ENCODE peak calls at places on chromosomes 3 and 15, in four cellular contexts. B is hepatocyte, S is heart left ventricle, P is ovary. Y is an unnamed sample.

GRCh38 chr15:89419370-89419984 is 76.9 kb downstream of the RHCG start:
- DNase-seq in B (peak), S (no peak), P (peak), Y (no peak)

GRCh38 chr15:84859143-84859542 is 25.3 kb upstream of the SLC28A1 start:
- DNase-seq in B (no peak), P (no peak), S (peak), Y (no peak)

GRCh38 chr15:34327906-34328305 is 9.7 kb downstream of the SLC12A6 start:
- DNase-seq in B (no peak), P (no peak), S (no peak), Y (no peak)

GRCh38 chr3:38146504-38146903 is 8.0 kb downstream of the MYD88 start:
- DNase-seq in S (no peak), B (no peak), P (no peak), Y (no peak)

GRCh38 chr3:47910777-47911440 is 105.3 kb downstream of the MAP4 start:
- DNase-seq in B (peak), P (no peak), S (no peak), Y (no peak)

GRCh38 chr3:152399374-152399773 is 130.6 kb downstream of the MBNL1 start:
- DNase-seq in B (no peak), P (no peak), S (no peak), Y (no peak)

GRCh38 chr3:110814170-110815007 is 257.2 kb upstream of the NECTIN3 start:
- DNase-seq in S (no peak), P (no peak), B (peak), Y (no peak)

GRCh38 chr3:138862531-138862923 is 27.8 kb upstream of the PIK3CB start:
- DNase-seq in B (peak), P (no peak), S (no peak), Y (no peak)

GRCh38 chr3:63559884-63560283 is 92.6 kb upstream of the SNTN start:
- DNase-seq in B (no peak), P (no peak), S (no peak), Y (no peak)

DNA sequence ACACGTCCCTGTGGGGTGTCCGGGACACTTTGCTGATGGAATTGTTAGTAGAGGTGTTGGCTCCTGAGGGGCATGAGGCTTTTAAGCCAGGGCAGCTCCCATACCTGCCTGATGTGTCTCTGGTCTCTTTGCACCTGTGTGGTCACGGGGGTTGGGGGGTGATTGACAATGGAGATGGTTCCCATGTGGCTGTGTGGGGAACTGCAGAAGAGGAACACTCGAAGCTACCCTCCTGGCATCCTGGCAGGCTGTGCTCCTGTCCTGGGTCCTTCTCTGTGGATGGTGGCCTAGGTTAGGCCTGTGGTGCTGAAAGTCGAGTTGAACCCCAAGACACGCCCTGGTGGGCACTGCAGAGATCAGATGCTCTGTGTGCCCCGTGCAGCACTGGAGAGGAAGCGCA is 73.4 kb downstream of the HMCES start:
- DNase-seq in B (no peak), S (no peak), P (no peak), Y (no peak)
- TF ChIP-seq CTCF in B (no peak), S (no peak), P (no peak), Y (no peak)

GRCh38 chr15:71118345-71118744 is 3.1 kb downstream of the THSD4 start:
- DNase-seq in S (no peak), P (no peak), B (no peak), Y (no peak)

GRCh38 chr15:71120428-71120944 is 5.2 kb downstream of the THSD4 start:
- DNase-seq in P (no peak), S (no peak), B (no peak), Y (no peak)

GRCh38 chr15:71116942-71117341 is 1.7 kb downstream of the THSD4 start:
- DNase-seq in B (no peak), P (no peak), S (no peak), Y (no peak)

GRCh38 chr15:71117906-71118305 is 2.6 kb downstream of the THSD4 start:
- DNase-seq in B (no peak), P (no peak), S (no peak), Y (no peak)

DNA sequence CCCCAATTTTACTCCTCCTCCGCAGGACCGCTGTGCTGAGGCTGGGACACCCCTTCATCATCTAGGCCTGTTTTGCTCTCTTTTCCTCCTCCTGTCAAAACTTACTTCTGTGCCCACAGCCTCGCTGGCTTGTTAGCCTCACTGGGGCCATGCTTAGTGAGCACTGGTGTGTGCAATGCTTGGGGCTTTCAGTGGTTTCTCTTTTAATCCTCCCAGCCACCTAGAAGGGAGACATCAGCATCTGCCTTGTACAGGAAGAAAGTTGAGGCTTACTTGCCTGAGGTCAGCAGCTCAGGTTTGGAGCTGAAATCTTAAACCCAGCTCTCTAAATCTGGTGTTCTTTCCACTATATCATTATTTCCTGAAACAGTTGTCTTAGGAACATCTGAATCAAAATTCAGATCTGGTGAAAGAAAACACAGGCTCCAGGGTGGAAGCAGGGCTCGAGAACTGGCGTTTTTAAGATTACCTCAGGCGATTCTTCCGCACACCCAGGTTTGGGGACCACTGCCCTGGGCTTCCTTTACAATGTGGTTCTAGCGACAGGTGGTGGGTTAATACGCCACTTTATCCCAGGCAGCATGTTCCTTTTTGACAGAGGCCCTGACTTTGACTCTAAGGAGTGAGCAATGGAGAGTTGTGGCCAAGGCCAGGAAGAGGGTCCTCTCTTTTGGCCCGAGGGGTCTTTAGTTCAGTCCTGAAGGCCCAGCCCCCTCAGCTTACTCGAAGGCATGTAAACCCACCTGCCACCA is 3.8 kb downstream of the THSD4 start:
- DNase-seq in P (no peak), S (no peak), B (no peak), Y (no peak)
- H3K27ac ChIP-seq in P (no peak), S (peak), B (no peak), Y (no peak)

DNA sequence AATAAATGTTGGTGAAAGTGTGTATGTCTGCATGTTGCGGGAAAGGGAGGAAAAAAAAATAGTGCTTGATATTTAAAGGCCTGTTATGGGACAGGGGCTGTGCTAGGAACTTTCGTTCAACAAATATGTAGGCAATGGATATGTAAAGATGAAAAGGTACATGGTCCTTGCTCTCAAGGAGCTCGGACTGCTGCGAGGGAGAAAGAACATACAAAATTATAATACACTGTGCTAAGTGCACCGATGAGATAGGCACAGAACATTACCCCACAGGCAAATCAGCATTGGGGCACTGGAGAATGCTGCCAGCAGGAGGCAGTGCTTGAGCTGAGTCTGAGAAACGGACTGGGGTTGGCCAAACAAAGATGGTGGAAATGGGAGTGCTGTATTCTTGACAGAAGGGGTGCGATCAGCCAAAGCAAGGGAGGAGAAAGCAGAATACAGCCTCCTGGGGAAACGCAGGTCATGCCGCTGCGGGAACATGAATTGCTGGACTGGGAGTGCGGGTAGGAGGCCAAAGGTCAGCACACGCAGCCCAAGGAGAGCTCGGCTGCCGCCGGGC is 649 bp downstream of the C15orf40 start:
- DNase-seq in B (peak), S (peak), P (peak), Y (peak)
- H3K4me3 ChIP-seq in B (peak), S (peak), P (peak), Y (peak)

GRCh38 chr3:128878556-128879124 is 780 bp upstream of the ACAD9 start:
- DNase-seq in S (no peak), P (no peak), B (peak), Y (no peak)

GRCh38 chr3:128879991-128880390 is 571 bp downstream of the ACAD9 start:
- DNase-seq in B (no peak), S (no peak), P (no peak), Y (no peak)

GRCh38 chr3:128881576-128881975 is 2.2 kb downstream of the ACAD9 start:
- DNase-seq in B (no peak), S (no peak), P (no peak), Y (no peak)

GRCh38 chr3:128878011-128878457 is 1.4 kb upstream of the ACAD9 start:
- DNase-seq in S (no peak), B (no peak), P (no peak), Y (no peak)

GRCh38 chr3:128879125-128879969 is at the start of gene ACAD9:
- DNase-seq in B (peak), P (peak), S (peak), Y (peak)
- TF ChIP-seq CTCF in B (no peak), P (no peak), S (no peak), Y (no peak)

Y was measured in coronary artery.